ENCODE peak calls at places on chromosome 13, in eight cellular contexts. H is body of pancreas; R is activated CD8-positive, alpha-beta T cell treated with anti-CD3 and anti-CD28 coated beads for 36 hours; X is IMR-90; K is bronchial epithelial cell; I is neural crest cell; U is upper lobe of right lung; J is retinal pigment epithelial cell. W is an unnamed sample.

GRCh38 chr13:65932013-65932412 is 1298.1 kb downstream of the PCDH9 start:
- DNase-seq in H (no peak), R (no peak), X (no peak), K (no peak), I (no peak), U (no peak), J (no peak), W (no peak)

GRCh38 chr13:65336916-65337315 is 1893.2 kb downstream of the PCDH9 start:
- DNase-seq in H (no peak), R (no peak), X (peak; percentile 84), K (no peak), I (no peak), U (no peak), J (peak; percentile 79), W (peak; percentile 58)

GRCh38 chr13:46181799-46182490 is at the start of gene LCP1:
- DNase-seq in H (no peak), R (peak; percentile 93), X (no peak), K (no peak), I (no peak), U (no peak), J (no peak), W (peak; percentile 5)

GRCh38 chr13:31321457-31321856 is 121.7 kb downstream of the B3GLCT start:
- DNase-seq in H (no peak), R (no peak), X (no peak), K (no peak), I (no peak), U (no peak), J (no peak), W (no peak)

GRCh38 chr13:106484084-106484754 is 51.2 kb downstream of the EFNB2 start:
- DNase-seq in H (no peak), R (no peak), X (no peak), K (no peak), I (no peak), U (no peak), J (no peak), W (no peak)

GRCh38 chr13:30406779-30407416 is 15.4 kb upstream of the UBE2L5 start:
- DNase-seq in H (no peak), R (no peak), X (no peak), K (no peak), I (no peak), U (no peak), J (no peak), W (no peak)

GRCh38 chr13:109419896-109420295 is 366.5 kb downstream of the IRS2 start:
- DNase-seq in H (no peak), R (no peak), X (no peak), K (peak; percentile 72), I (no peak), U (no peak), J (no peak), W (no peak)

GRCh38 chr13:31310781-31311180 is 111.0 kb downstream of the B3GLCT start:
- DNase-seq in H (peak; percentile 19), R (no peak), X (peak; percentile 1), K (peak; percentile 73), I (no peak), U (no peak), J (no peak), W (peak; percentile 47)

GRCh38 chr13:111790621-111791020 is 276.3 kb upstream of the SOX1 start:
- DNase-seq in H (no peak), R (no peak), X (no peak), K (no peak), I (no peak), U (no peak), J (no peak), W (no peak)

GRCh38 chr13:106619688-106620555 is 52.0 kb upstream of the ARGLU1 start:
- DNase-seq in H (peak; percentile 43), R (peak; percentile 35), X (peak; percentile 69), K (peak; percentile 57), I (peak; percentile 9), U (no peak), J (peak; percentile 23), W (peak; percentile 77)

GRCh38 chr13:93635687-93636086 is 409.1 kb downstream of the GPC6 start:
- DNase-seq in H (no peak), R (no peak), X (peak; percentile 14), K (no peak), I (no peak), U (no peak), J (no peak), W (no peak)

GRCh38 chr13:33867472-33867871 is 49.5 kb downstream of the RFC3 start:
- DNase-seq in H (no peak), R (no peak), X (no peak), K (no peak), I (no peak), U (no peak), J (no peak), W (no peak)

GRCh38 chr13:92224052-92224821 is 825.8 kb downstream of the GPC5 start:
- DNase-seq in H (no peak), R (no peak), X (peak; percentile 80), K (peak; percentile 0), I (no peak), U (no peak), J (no peak), W (peak; percentile 71)

GRCh38 chr13:83691966-83692365 is 190.3 kb downstream of the SLITRK1 start:
- DNase-seq in H (no peak), R (no peak), X (no peak), K (no peak), I (no peak), U (no peak), J (peak; percentile 1), W (no peak)

GRCh38 chr13:26540319-26540718 is 17.2 kb upstream of the WASF3 start:
- DNase-seq in H (no peak), R (no peak), X (no peak), K (no peak), I (no peak), U (no peak), J (no peak), W (no peak)

GRCh38 chr13:79423801-79424642 is 18.0 kb upstream of the RBM26 start:
- DNase-seq in H (no peak), R (no peak), X (peak; percentile 63), K (peak; percentile 56), I (no peak), U (no peak), J (no peak), W (peak; percentile 61)

GRCh38 chr13:100195568-100195967 is 106.7 kb downstream of the PCCA start:
- DNase-seq in H (no peak), R (no peak), X (no peak), K (no peak), I (no peak), U (no peak), J (no peak), W (no peak)

DNA sequence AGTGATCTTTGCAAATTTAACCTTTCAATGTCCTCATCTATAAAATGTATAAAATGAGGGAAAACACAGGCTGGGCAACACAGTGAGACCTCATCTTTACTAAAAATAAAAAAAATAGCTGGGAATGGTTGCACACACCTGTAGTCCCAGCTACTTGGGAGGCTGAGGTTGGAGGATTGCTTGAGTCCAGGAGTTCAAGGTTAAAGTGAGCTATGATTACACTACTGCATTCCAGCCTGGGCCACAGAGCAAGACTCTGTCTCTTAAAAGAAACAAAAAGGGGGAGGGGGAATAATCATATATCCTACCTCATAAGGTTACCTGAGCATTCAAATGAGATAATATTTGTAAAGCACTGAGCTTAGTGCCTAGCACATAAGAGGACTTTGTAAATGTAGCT is 5.8 kb downstream of the MTRF1 start:
- DNase-seq in H (no peak), R (no peak), X (no peak), K (no peak), I (no peak), U (no peak), J (no peak), W (no peak)
- TF ChIP-seq CTCF in H (no peak), R (no peak), X (no peak), K (no peak), I (no peak), U (no peak), J (no peak), W (no peak)

DNA sequence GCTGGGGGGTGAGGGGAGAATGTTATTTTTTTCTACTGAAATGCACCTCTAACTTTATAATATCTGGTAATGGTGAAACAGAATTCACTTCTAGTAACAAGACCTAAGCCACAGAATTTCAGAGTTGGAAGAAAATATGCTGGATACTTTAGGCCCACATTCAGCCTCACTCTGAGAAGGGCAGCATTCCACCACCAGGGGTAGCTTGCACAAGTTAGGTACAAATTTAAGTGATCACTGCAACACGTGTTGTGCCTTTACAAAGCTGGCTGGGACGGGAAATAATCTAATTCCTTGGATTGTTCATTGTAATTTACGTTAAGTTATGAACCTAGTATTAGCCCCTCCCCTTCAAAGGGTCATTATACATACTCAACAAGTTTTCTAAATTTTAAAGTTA is 192.3 kb downstream of the RGCC start:
- DNase-seq in H (no peak), R (no peak), X (peak; percentile 38), K (no peak), I (no peak), U (no peak), J (no peak), W (peak; percentile 9)
- TF ChIP-seq CTCF in H (no peak), R (no peak), X (peak; percentile 35), K (peak; percentile 30), I (peak; percentile 58), U (no peak), J (peak; percentile 65), W (peak; percentile 17)

GRCh38 chr13:22127277-22128143 is 456.6 kb downstream of the FGF9 start:
- DNase-seq in H (no peak), R (no peak), X (peak; percentile 24), K (no peak), I (no peak), U (no peak), J (no peak), W (no peak)

GRCh38 chr13:22128413-22129198 is 457.7 kb downstream of the FGF9 start:
- DNase-seq in H (no peak), R (no peak), X (peak; percentile 59), K (no peak), I (no peak), U (no peak), J (no peak), W (no peak)

GRCh38 chr13:22121340-22121739 is 450.5 kb downstream of the FGF9 start:
- DNase-seq in H (no peak), R (no peak), X (no peak), K (no peak), I (no peak), U (no peak), J (no peak), W (no peak)

GRCh38 chr13:22130254-22130653 is 459.4 kb downstream of the FGF9 start:
- DNase-seq in H (no peak), R (no peak), X (no peak), K (no peak), I (no peak), U (no peak), J (no peak), W (no peak)

GRCh38 chr13:22126433-22127021 is 455.7 kb downstream of the FGF9 start:
- DNase-seq in H (no peak), R (peak; percentile 22), X (no peak), K (no peak), I (no peak), U (no peak), J (no peak), W (no peak)
- TF ChIP-seq CTCF in H (no peak), R (no peak), X (no peak), K (no peak), I (no peak), U (no peak), J (no peak), W (no peak)

DNA sequence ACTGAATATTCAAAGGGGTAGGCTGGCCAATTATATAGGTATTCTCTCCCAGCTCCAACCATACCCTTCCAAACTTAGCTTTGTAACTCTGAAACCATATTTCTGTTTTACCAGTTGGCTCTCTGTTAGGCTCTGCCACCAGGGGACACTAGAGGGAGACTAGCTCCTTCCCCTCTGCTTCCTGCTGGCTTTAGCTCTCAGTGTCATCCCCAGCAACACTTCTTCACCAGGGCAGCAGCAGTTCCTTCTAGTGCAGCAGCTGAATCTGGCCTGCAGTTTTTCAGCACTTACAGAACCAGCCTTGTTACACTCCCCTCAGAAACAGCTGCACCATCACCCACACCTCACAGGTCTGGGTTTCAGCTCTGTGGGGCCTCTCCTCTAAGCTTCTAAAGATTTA is 51.0 kb upstream of the DOCK9 start:
- DNase-seq in H (peak; percentile 20), R (peak; percentile 73), X (no peak), K (no peak), I (no peak), U (no peak), J (no peak), W (no peak)
- TF ChIP-seq CTCF in H (no peak), R (peak; percentile 56), X (no peak), K (peak; percentile 28), I (peak; percentile 45), U (peak; percentile 37), J (peak; percentile 51), W (no peak)

W was measured in MCF 10A.